ENCODE peak calls at places on chromosomes 11 and 22, in five cellular contexts. One of them, this sample, is unnamed. For H3K4me1, the result is how much of the 10 kb centered on the place peaks cover.

GRCh38 chr22:32335471-32335870 is 22.2 kb upstream of the RFPL3 start:
- DNase-seq in body of pancreas: no peak
- DNase-seq in tibial nerve: no peak
- DNase-seq in CD8-positive, alpha-beta T cell: peak
- DNase-seq in lower lobe of right lung: no peak
- DNase-seq in this sample: peak

GRCh38 chr11:74770456-74770855 is 21.8 kb downstream of the RNF169 start:
- DNase-seq in lower lobe of right lung: no peak
- DNase-seq in tibial nerve: no peak
- DNase-seq in CD8-positive, alpha-beta T cell: no peak
- DNase-seq in body of pancreas: no peak
- DNase-seq in this sample: no peak

GRCh38 chr11:827146-827860 is 416 bp upstream of the CRACR2B start:
- DNase-seq in body of pancreas: peak
- DNase-seq in lower lobe of right lung: no peak
- DNase-seq in tibial nerve: no peak
- DNase-seq in CD8-positive, alpha-beta T cell: no peak
- DNase-seq in this sample: no peak

GRCh38 chr11:1844221-1845094 is 5.7 kb downstream of the TNNI2 start:
- DNase-seq in tibial nerve: no peak
- DNase-seq in CD8-positive, alpha-beta T cell: peak
- DNase-seq in body of pancreas: no peak
- DNase-seq in lower lobe of right lung: peak
- DNase-seq in this sample: no peak

GRCh38 chr22:46671824-46672432 is 51.7 kb downstream of the GRAMD4 start:
- DNase-seq in tibial nerve: no peak
- DNase-seq in CD8-positive, alpha-beta T cell: no peak
- DNase-seq in lower lobe of right lung: no peak
- DNase-seq in body of pancreas: no peak
- DNase-seq in this sample: no peak

GRCh38 chr11:34044664-34045485 is 6.7 kb upstream of the CAPRIN1 start:
- DNase-seq in tibial nerve: no peak
- DNase-seq in CD8-positive, alpha-beta T cell: no peak
- DNase-seq in body of pancreas: no peak
- DNase-seq in lower lobe of right lung: peak
- DNase-seq in this sample: no peak

GRCh38 chr22:46547179-46547882 is 9.9 kb upstream of the CELSR1 start:
- DNase-seq in lower lobe of right lung: peak
- DNase-seq in body of pancreas: peak
- DNase-seq in tibial nerve: no peak
- DNase-seq in CD8-positive, alpha-beta T cell: no peak
- DNase-seq in this sample: no peak

GRCh38 chr22:38706885-38707180 is 1.1 kb downstream of the GTPBP1 start:
- DNase-seq in CD8-positive, alpha-beta T cell: no peak
- DNase-seq in body of pancreas: no peak
- DNase-seq in lower lobe of right lung: no peak
- DNase-seq in tibial nerve: no peak
- DNase-seq in this sample: no peak

GRCh38 chr11:27124514-27125264 is 84.1 kb downstream of the BBOX1 start:
- DNase-seq in body of pancreas: no peak
- DNase-seq in tibial nerve: no peak
- DNase-seq in CD8-positive, alpha-beta T cell: no peak
- DNase-seq in lower lobe of right lung: no peak
- DNase-seq in this sample: no peak

GRCh38 chr22:26599505-26599904 is 9.6 kb upstream of the TPST2 start:
- DNase-seq in tibial nerve: no peak
- DNase-seq in lower lobe of right lung: no peak
- DNase-seq in CD8-positive, alpha-beta T cell: no peak
- DNase-seq in body of pancreas: no peak
- DNase-seq in this sample: no peak

GRCh38 chr11:8283510-8284272 is 20.0 kb upstream of the LMO1 start:
- DNase-seq in lower lobe of right lung: peak
- DNase-seq in body of pancreas: peak
- DNase-seq in tibial nerve: no peak
- DNase-seq in CD8-positive, alpha-beta T cell: no peak
- DNase-seq in this sample: peak

GRCh38 chr11:97938789-97939188 is 1082.0 kb upstream of the CNTN5 start:
- DNase-seq in CD8-positive, alpha-beta T cell: no peak
- DNase-seq in body of pancreas: no peak
- DNase-seq in tibial nerve: no peak
- DNase-seq in lower lobe of right lung: no peak
- DNase-seq in this sample: no peak

GRCh38 chr22:50085211-50085999 is at the start of gene MLC1:
- DNase-seq in lower lobe of right lung: no peak
- DNase-seq in CD8-positive, alpha-beta T cell: peak
- DNase-seq in body of pancreas: no peak
- DNase-seq in tibial nerve: no peak
- DNase-seq in this sample: no peak

GRCh38 chr11:110335358-110335757 is 38.9 kb upstream of the RDX start:
- DNase-seq in tibial nerve: no peak
- DNase-seq in lower lobe of right lung: no peak
- DNase-seq in body of pancreas: no peak
- DNase-seq in CD8-positive, alpha-beta T cell: no peak
- DNase-seq in this sample: no peak

GRCh38 chr11:120858740-120859139 is 165.2 kb upstream of the TBCEL start:
- DNase-seq in CD8-positive, alpha-beta T cell: no peak
- DNase-seq in tibial nerve: no peak
- DNase-seq in body of pancreas: no peak
- DNase-seq in lower lobe of right lung: no peak
- DNase-seq in this sample: no peak

GRCh38 chr11:108906329-108906728 is 241.5 kb downstream of the DDX10 start:
- DNase-seq in tibial nerve: no peak
- DNase-seq in lower lobe of right lung: no peak
- DNase-seq in CD8-positive, alpha-beta T cell: no peak
- DNase-seq in body of pancreas: no peak
- DNase-seq in this sample: no peak

GRCh38 chr11:46936138-46937110 is at the start of gene CSTPP1:
- DNase-seq in body of pancreas: peak
- DNase-seq in lower lobe of right lung: peak
- DNase-seq in CD8-positive, alpha-beta T cell: peak
- DNase-seq in tibial nerve: peak
- DNase-seq in this sample: no peak

GRCh38 chr11:83257638-83258229 is 28.4 kb downstream of the CCDC90B start:
- DNase-seq in CD8-positive, alpha-beta T cell: no peak
- DNase-seq in tibial nerve: no peak
- DNase-seq in lower lobe of right lung: no peak
- DNase-seq in body of pancreas: no peak
- DNase-seq in this sample: no peak

GRCh38 chr22:19287076-19287724 is 4.3 kb downstream of the CLTCL1 start:
- DNase-seq in body of pancreas: no peak
- DNase-seq in CD8-positive, alpha-beta T cell: no peak
- DNase-seq in tibial nerve: no peak
- DNase-seq in lower lobe of right lung: no peak
- DNase-seq in this sample: no peak

GRCh38 chr11:114167355-114168085 is 108.0 kb downstream of the ZBTB16 start:
- DNase-seq in tibial nerve: no peak
- DNase-seq in CD8-positive, alpha-beta T cell: no peak
- DNase-seq in lower lobe of right lung: no peak
- DNase-seq in body of pancreas: no peak
- DNase-seq in this sample: no peak

GRCh38 chr11:114165326-114166230 is 106.1 kb downstream of the ZBTB16 start:
- DNase-seq in tibial nerve: peak
- DNase-seq in CD8-positive, alpha-beta T cell: no peak
- DNase-seq in body of pancreas: no peak
- DNase-seq in lower lobe of right lung: no peak
- DNase-seq in this sample: no peak

GRCh38 chr11:114166389-114166788 is 106.9 kb downstream of the ZBTB16 start:
- DNase-seq in CD8-positive, alpha-beta T cell: no peak
- DNase-seq in lower lobe of right lung: no peak
- DNase-seq in tibial nerve: no peak
- DNase-seq in body of pancreas: no peak
- DNase-seq in this sample: no peak

GRCh38 chr11:114168086-114168448 is 108.6 kb downstream of the ZBTB16 start:
- DNase-seq in tibial nerve: no peak
- DNase-seq in body of pancreas: no peak
- DNase-seq in lower lobe of right lung: no peak
- DNase-seq in CD8-positive, alpha-beta T cell: no peak
- DNase-seq in this sample: no peak

DNA sequence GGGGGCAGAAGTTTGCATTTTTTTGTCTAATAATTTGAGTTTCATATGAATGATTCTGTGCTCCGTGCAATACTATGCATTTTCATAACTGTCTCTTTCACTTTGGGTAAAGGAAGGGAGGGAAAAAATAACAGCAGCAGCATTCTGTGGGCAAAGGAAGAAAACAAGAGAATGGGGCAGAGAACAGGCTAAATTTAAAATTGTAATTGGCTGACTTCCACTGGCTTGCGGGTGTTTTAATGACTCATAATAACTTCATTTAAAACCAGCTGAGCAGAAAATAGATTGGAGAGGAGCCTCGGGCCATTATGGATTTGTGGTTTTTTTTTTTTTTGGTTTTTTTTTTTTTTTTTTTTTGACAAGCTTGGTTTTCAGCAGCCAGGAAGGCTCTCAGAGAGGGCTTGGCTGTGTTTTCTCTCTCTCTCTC is 107.4 kb downstream of the ZBTB16 start:
- DNase-seq in body of pancreas: peak
- DNase-seq in tibial nerve: peak
- DNase-seq in CD8-positive, alpha-beta T cell: no peak
- DNase-seq in lower lobe of right lung: no peak
- DNase-seq in this sample: no peak
- H3K4me1 ChIP-seq in body of pancreas: half or more
- H3K4me1 ChIP-seq in tibial nerve: half or more
- H3K4me1 ChIP-seq in CD8-positive, alpha-beta T cell: half or more
- H3K4me1 ChIP-seq in lower lobe of right lung: half or more
- H3K4me1 ChIP-seq in this sample: half or more

GRCh38 chr11:22474621-22475020 is 136.4 kb downstream of the SLC17A6 start:
- DNase-seq in lower lobe of right lung: no peak
- DNase-seq in tibial nerve: no peak
- DNase-seq in body of pancreas: no peak
- DNase-seq in CD8-positive, alpha-beta T cell: no peak
- DNase-seq in this sample: no peak

GRCh38 chr11:22476589-22476988 is 138.4 kb downstream of the SLC17A6 start:
- DNase-seq in lower lobe of right lung: no peak
- DNase-seq in body of pancreas: no peak
- DNase-seq in tibial nerve: no peak
- DNase-seq in CD8-positive, alpha-beta T cell: no peak
- DNase-seq in this sample: no peak

GRCh38 chr11:22471405-22471804 is 133.2 kb downstream of the SLC17A6 start:
- DNase-seq in CD8-positive, alpha-beta T cell: no peak
- DNase-seq in lower lobe of right lung: no peak
- DNase-seq in tibial nerve: no peak
- DNase-seq in body of pancreas: no peak
- DNase-seq in this sample: no peak

GRCh38 chr11:22467741-22468140 is 129.6 kb downstream of the SLC17A6 start:
- DNase-seq in tibial nerve: no peak
- DNase-seq in lower lobe of right lung: no peak
- DNase-seq in body of pancreas: no peak
- DNase-seq in CD8-positive, alpha-beta T cell: no peak
- DNase-seq in this sample: no peak

GRCh38 chr11:22472306-22472705 is 134.1 kb downstream of the SLC17A6 start:
- DNase-seq in tibial nerve: no peak
- DNase-seq in CD8-positive, alpha-beta T cell: no peak
- DNase-seq in body of pancreas: no peak
- DNase-seq in lower lobe of right lung: no peak
- DNase-seq in this sample: no peak
- TF ChIP-seq CTCF in tibial nerve: no peak
- TF ChIP-seq CTCF in CD8-positive, alpha-beta T cell: no peak
- TF ChIP-seq CTCF in body of pancreas: no peak
- TF ChIP-seq CTCF in lower lobe of right lung: no peak
- TF ChIP-seq CTCF in this sample: no peak

GRCh38 chr22:27686534-27686933 is 115.0 kb downstream of the MN1 start:
- DNase-seq in tibial nerve: no peak
- DNase-seq in lower lobe of right lung: no peak
- DNase-seq in CD8-positive, alpha-beta T cell: no peak
- DNase-seq in body of pancreas: peak
- DNase-seq in this sample: no peak
- H3K4me1 ChIP-seq in tibial nerve: under half
- H3K4me1 ChIP-seq in lower lobe of right lung: under half
- H3K4me1 ChIP-seq in CD8-positive, alpha-beta T cell: under half
- H3K4me1 ChIP-seq in body of pancreas: under half
- H3K4me1 ChIP-seq in this sample: under half

DNA sequence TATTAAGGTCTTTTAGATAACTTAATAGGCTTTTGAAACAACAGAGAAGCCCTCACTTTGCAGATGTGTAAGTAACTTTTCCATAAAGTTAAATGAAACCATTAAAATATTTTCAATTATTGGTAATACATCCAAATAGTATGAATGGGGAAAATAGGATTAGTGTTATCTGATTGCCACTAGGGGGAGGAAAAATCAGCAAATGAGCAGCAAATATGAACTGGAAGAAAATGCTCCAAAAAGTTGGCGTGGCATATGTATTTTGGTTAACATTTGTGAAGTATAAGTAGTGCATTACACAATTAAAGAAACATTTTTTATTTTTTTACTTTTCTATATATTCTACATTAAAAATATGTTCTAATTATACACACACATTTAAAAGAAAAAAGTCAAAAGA is 259.8 kb upstream of the ANO5 start:
- DNase-seq in lower lobe of right lung: no peak
- DNase-seq in tibial nerve: no peak
- DNase-seq in CD8-positive, alpha-beta T cell: no peak
- DNase-seq in body of pancreas: no peak
- DNase-seq in this sample: no peak
- TF ChIP-seq CTCF in lower lobe of right lung: peak
- TF ChIP-seq CTCF in tibial nerve: no peak
- TF ChIP-seq CTCF in CD8-positive, alpha-beta T cell: no peak
- TF ChIP-seq CTCF in body of pancreas: peak
- TF ChIP-seq CTCF in this sample: no peak

DNA sequence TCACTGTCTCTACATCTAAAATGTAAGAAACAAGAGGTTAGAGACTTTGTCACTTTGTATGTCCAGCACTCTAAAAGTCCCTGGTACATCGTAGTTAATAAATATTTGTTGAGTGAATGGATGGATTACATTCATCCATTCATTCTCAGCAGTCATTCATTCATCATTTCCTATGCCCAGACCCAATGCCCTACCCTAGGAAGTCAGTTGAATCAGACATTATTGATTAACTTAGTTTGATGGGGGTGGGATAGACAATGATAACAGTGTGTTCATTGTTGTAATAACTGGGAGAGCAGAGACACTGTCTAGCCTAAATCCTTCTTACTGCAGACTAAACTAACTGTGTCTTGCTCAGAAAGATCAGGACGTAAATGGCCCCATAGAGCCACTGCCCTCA is 1.2 kb upstream of the CENPM start:
- DNase-seq in CD8-positive, alpha-beta T cell: no peak
- DNase-seq in tibial nerve: no peak
- DNase-seq in lower lobe of right lung: no peak
- DNase-seq in body of pancreas: no peak
- DNase-seq in this sample: no peak
- H3K4me1 ChIP-seq in CD8-positive, alpha-beta T cell: under half
- H3K4me1 ChIP-seq in tibial nerve: under half
- H3K4me1 ChIP-seq in lower lobe of right lung: under half
- H3K4me1 ChIP-seq in body of pancreas: under half
- H3K4me1 ChIP-seq in this sample: under half

GRCh38 chr22:22408731-22409696 is 99.5 kb downstream of the ZNF280B start:
- DNase-seq in lower lobe of right lung: no peak
- DNase-seq in tibial nerve: no peak
- DNase-seq in body of pancreas: peak
- DNase-seq in CD8-positive, alpha-beta T cell: no peak
- DNase-seq in this sample: peak
- TF ChIP-seq CTCF in lower lobe of right lung: no peak
- TF ChIP-seq CTCF in tibial nerve: peak
- TF ChIP-seq CTCF in body of pancreas: peak
- TF ChIP-seq CTCF in CD8-positive, alpha-beta T cell: no peak
- TF ChIP-seq CTCF in this sample: no peak

This sample was measured in vagina.